ENCODE peak calls at places on chromosomes 1 and 21, in four cellular contexts. Z, E, N and S are unnamed samples.

GRCh38 chr21:41142051-41142795 is 25.7 kb upstream of the BACE2 start:
- DNase-seq in N (peak; percentile 49), Z (no peak), E (peak; percentile 97), S (no peak)

GRCh38 chr1:59125154-59125553 is 171.7 kb upstream of the FGGY start:
- DNase-seq in Z (no peak), N (no peak), E (no peak), S (no peak)

GRCh38 chr1:119635801-119636390 is 12.2 kb downstream of the ZNF697 start:
- DNase-seq in E (peak; percentile 38), N (no peak), Z (no peak), S (no peak)

GRCh38 chr1:235783148-235783776 is 83.4 kb downstream of the LYST start:
- DNase-seq in N (no peak), Z (no peak), E (peak; percentile 39), S (no peak)

GRCh38 chr1:4741876-4742423 is 87.5 kb downstream of the AJAP1 start:
- DNase-seq in E (no peak), Z (no peak), N (no peak), S (no peak)

GRCh38 chr1:222815367-222815765 is 527 bp downstream of the DISP1 start:
- DNase-seq in N (no peak), E (peak; percentile 17), Z (no peak), S (no peak)

GRCh38 chr1:169044296-169044695 is 62.2 kb upstream of the ATP1B1 start:
- DNase-seq in N (no peak), E (no peak), Z (no peak), S (no peak)

GRCh38 chr1:241654641-241655040 is 2.6 kb downstream of the WDR64 start:
- DNase-seq in E (no peak), Z (no peak), N (no peak), S (no peak)

GRCh38 chr21:45618846-45619485 is 24.6 kb upstream of the PCBP3 start:
- DNase-seq in Z (peak; percentile 49), E (no peak), N (no peak), S (no peak)

GRCh38 chr1:21664806-21665588 is 4.2 kb downstream of the RAP1GAP start:
- DNase-seq in N (no peak), Z (peak; percentile 36), E (no peak), S (no peak)

DNA sequence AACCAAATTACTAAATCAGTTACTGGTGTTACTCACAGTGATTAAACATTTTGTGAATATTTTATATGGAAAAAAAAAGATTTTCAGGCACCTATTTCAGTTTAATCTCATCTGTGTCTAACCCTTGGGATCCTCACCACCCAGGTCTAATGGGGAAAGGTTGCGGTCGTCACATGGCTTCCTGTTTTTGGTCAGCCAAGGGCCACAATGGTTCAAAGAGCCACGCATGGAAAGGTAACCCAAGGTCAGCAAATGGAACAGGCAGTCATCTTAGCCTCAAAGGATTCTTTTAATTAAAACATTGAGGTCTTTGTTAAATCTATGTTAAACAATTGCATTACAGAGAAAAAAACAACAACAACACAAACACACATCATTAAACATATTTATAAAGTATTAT is 21.9 kb downstream of the SRSF4 start:
- DNase-seq in E (no peak), Z (no peak), N (no peak), S (no peak)
- H3K36me3 ChIP-seq in E (peaks cover 44% of the 10 kb centered on the region), Z (peaks cover 76% of the 10 kb centered on the region), N (peaks cover 9% of the 10 kb centered on the region), S (peaks cover 51% of the 10 kb centered on the region)

DNA sequence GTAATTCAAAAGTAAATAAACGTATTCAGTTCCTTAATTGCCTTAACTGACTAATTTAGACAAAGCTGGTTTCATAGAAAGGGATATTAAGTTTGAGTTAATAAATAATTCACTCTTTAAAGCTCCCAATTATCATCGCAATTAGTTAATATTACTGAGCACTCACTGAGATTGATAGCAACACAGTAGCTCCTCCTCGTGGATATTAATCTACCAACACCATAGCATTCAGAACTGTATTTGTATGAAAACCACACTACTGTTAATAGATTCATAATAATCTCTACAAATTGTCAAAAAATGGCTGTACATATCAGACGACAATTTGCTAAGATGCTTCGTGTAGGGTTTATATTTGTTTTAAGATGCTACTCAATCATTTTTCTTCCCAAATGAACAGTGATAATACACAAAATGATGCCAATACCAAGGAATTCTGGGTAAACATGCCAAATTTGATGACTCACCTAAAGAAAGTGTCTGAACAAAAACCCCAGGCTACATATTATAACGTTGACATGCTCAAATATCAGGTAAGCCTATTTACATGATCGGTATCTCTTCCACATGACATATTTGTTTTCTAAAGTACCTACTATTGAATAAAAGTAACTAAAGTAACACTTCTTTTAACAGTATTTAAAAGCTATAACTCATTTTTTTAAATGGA is 18.8 kb upstream of the DYNLT5 start:
- DNase-seq in E (peak; percentile 48), Z (no peak), N (no peak), S (no peak)
- TF ChIP-seq CTCF in E (no peak), Z (peak; percentile 13), N (no peak), S (no peak)

GRCh38 chr1:116921937-116922336 is 12.2 kb downstream of the PTGFRN start:
- DNase-seq in Z (no peak), E (no peak), N (no peak), S (no peak)
- H3K4me1 ChIP-seq in Z (no peaks in the 10 kb centered on the region), E (peaks cover 21% of the 10 kb centered on the region), N (peaks cover 4% of the 10 kb centered on the region), S (peaks cover 55% of the 10 kb centered on the region)

DNA sequence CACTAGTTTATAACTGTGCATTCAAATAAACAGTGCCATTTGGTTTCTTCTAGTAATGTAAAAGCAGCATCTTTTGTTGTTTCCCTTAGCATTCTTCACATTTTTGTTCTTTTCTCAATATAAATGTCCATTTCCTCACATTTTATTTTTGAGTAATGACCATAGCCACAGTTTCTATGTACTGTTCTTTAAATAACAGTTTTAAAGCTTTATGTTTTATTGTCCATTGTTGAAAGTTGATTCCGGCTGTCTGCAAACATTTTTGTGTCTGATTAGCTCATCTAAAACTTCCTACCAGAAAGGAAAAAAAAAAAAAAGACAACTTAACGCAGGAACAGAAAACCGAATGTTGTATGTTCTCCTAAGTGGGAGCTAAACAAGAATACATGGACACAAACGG is 139.7 kb downstream of the MAGI3 start:
- DNase-seq in E (no peak), N (no peak), Z (no peak), S (no peak)
- H3K36me3 ChIP-seq in E (no peaks in the 10 kb centered on the region), N (no peaks in the 10 kb centered on the region), Z (no peaks in the 10 kb centered on the region), S (no peaks in the 10 kb centered on the region)

GRCh38 chr1:52364235-52364839 is 1.7 kb downstream of the CC2D1B start:
- DNase-seq in E (no peak), Z (no peak), N (no peak), S (no peak)
- TF ChIP-seq CTCF in E (no peak), Z (no peak), N (no peak), S (no peak)

GRCh38 chr21:36325373-36326010 is 5.5 kb downstream of the MORC3 start:
- DNase-seq in E (peak; percentile 59), N (no peak), Z (no peak), S (no peak)
- H3K4me1 ChIP-seq in E (peaks cover 23% of the 10 kb centered on the region), N (peaks cover 21% of the 10 kb centered on the region), Z (peaks cover 59% of the 10 kb centered on the region), S (peaks cover 85% of the 10 kb centered on the region)

DNA sequence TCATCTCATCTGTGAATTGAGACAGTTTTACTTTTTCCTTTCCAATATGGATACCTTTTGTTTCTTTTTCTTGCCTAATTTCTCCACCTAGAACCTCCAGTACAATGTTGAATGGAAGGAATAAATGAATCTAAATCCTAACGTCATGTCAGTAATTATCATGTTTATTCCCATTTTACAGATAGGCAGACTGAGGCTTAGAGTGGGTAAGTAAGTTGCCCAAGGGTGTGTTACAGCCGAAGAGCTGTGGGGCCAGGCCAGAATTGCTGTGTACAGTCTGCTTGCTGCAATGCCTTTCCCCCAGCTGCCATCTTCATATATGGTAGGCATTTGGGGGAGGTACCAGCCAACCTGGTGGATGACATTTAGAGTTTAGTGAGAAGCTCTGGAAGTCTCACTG is 162.7 kb downstream of the CAMTA1 start:
- DNase-seq in Z (no peak), N (no peak), E (no peak), S (no peak)
- H3K36me3 ChIP-seq in Z (no peaks in the 10 kb centered on the region), N (no peaks in the 10 kb centered on the region), E (no peaks in the 10 kb centered on the region), S (no peaks in the 10 kb centered on the region)

DNA sequence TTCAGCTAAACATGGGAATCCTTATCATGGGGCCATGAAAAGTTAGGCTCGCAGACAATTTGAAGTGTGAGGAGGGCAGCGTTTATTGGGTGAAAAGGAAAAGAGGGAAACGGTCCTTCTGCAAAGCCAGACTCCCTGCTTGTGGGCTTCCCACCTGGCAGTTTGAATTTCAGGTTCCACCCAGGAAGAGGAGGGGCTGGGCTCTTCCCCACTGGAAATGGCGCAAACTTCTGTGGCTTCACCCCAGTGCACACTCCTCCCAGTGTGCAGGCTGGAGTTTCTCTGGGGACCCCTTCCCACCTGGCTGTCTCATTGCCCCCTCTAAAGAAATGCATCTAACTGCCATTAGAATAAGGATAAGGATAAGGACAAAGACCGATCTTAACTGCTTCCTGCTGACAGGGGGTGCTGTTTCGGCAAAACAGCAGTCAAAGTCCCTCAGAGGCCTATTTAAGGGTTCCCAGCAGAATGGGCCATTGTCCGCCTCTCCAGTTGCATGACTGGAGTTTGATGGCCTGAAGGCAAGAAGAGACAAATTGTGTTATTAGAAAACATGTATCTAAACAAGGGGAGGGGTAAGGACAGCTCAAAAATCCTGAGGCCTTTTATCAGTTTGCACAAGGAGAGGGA is 20.4 kb downstream of the AIM2 start:
- DNase-seq in N (no peak), Z (no peak), E (no peak), S (no peak)
- TF ChIP-seq CTCF in N (no peak), Z (no peak), E (no peak), S (no peak)

GRCh38 chr1:19429611-19430010 is 55.7 kb downstream of the CAPZB start:
- DNase-seq in Z (no peak), E (peak; percentile 84), N (no peak), S (no peak)
- H3K4me1 ChIP-seq in Z (peaks cover 85% of the 10 kb centered on the region), E (peaks cover 38% of the 10 kb centered on the region), N (peaks cover 45% of the 10 kb centered on the region), S (peaks cover 94% of the 10 kb centered on the region)